ENCODE peak calls at places on chromosomes 12 and 14, in seven cellular contexts. A is NB4, B is GM12892, O is adrenal gland, F is spleen, L is tibial nerve, W is IMR-90. R is an unnamed sample.

GRCh38 chr12:50706606-50707005 is 57.3 kb upstream of the ATF1 start:
- DNase-seq in A (no peak), B (no peak), O (no peak), F (no peak), L (no peak), W (peak), R (no peak)

GRCh38 chr12:21615441-21615840 is 10.8 kb upstream of the GYS2 start:
- DNase-seq in A (peak), B (no peak), O (no peak), F (no peak), L (no peak), W (no peak), R (no peak)

GRCh38 chr12:115574831-115575230 is 702.7 kb downstream of the MED13L start:
- DNase-seq in A (no peak), B (no peak), O (no peak), F (no peak), L (no peak), W (no peak), R (no peak)

GRCh38 chr12:60872850-60873713 is 1277.3 kb downstream of the SLC16A7 start:
- DNase-seq in A (no peak), B (no peak), O (no peak), F (peak), L (no peak), W (no peak), R (no peak)

GRCh38 chr14:40944521-40944920 is 662.2 kb upstream of the LRFN5 start:
- DNase-seq in A (no peak), B (no peak), O (no peak), F (no peak), L (no peak), W (no peak), R (no peak)

GRCh38 chr12:45629292-45629691 is 100.2 kb upstream of the ARID2 start:
- DNase-seq in A (no peak), B (no peak), O (no peak), F (no peak), L (no peak), W (no peak), R (no peak)

GRCh38 chr12:123952037-123952436 is 20.6 kb downstream of the CCDC92 start:
- DNase-seq in A (no peak), B (no peak), O (no peak), F (no peak), L (no peak), W (peak), R (no peak)

GRCh38 chr14:99541677-99542470 is 60.7 kb downstream of the CCNK start:
- DNase-seq in A (peak), B (no peak), O (peak), F (no peak), L (no peak), W (no peak), R (no peak)

GRCh38 chr14:76918176-76918750 is 92.1 kb downstream of the LRRC74A start:
- DNase-seq in A (peak), B (no peak), O (peak), F (peak), L (peak), W (peak), R (no peak)

GRCh38 chr14:55936691-55937090 is 181.5 kb upstream of the PELI2 start:
- DNase-seq in A (no peak), B (no peak), O (no peak), F (no peak), L (no peak), W (no peak), R (no peak)

GRCh38 chr14:65115615-65116014 is 13.3 kb upstream of the MAX start:
- DNase-seq in A (peak), B (no peak), O (no peak), F (no peak), L (no peak), W (no peak), R (no peak)

GRCh38 chr12:65663648-65664047 is 160.6 kb upstream of the HMGA2 start:
- DNase-seq in A (no peak), B (no peak), O (no peak), F (no peak), L (no peak), W (peak), R (no peak)

GRCh38 chr14:92646952-92647461 is 101.4 kb downstream of the LGMN start:
- DNase-seq in A (no peak), B (no peak), O (no peak), F (peak), L (no peak), W (peak), R (peak)

GRCh38 chr14:41668346-41668745 is 61.7 kb downstream of the LRFN5 start:
- DNase-seq in A (no peak), B (no peak), O (no peak), F (no peak), L (no peak), W (no peak), R (no peak)

GRCh38 chr12:47744005-47744651 is 14.6 kb downstream of the RAPGEF3 start:
- DNase-seq in A (no peak), B (no peak), O (peak), F (no peak), L (no peak), W (no peak), R (no peak)

GRCh38 chr14:36619131-36619530 is 36.7 kb upstream of the NKX2-8 start:
- DNase-seq in A (peak), B (no peak), O (no peak), F (no peak), L (no peak), W (no peak), R (no peak)

GRCh38 chr12:131002271-131002670 is 48.6 kb downstream of the ADGRD1 start:
- DNase-seq in A (no peak), B (peak), O (no peak), F (peak), L (no peak), W (no peak), R (no peak)

GRCh38 chr14:68079941-68080697 is 260.5 kb downstream of the RAD51B start:
- DNase-seq in A (no peak), B (no peak), O (no peak), F (no peak), L (no peak), W (peak), R (no peak)

GRCh38 chr14:72824051-72824450 is 69.8 kb downstream of the DPF3 start:
- DNase-seq in A (no peak), B (no peak), O (no peak), F (no peak), L (no peak), W (no peak), R (no peak)

GRCh38 chr14:64060648-64061096 is 207.9 kb downstream of the SYNE2 start:
- DNase-seq in A (peak), B (no peak), O (peak), F (no peak), L (no peak), W (no peak), R (peak)

GRCh38 chr12:50567926-50568325 is 63.1 kb downstream of the DIP2B start:
- DNase-seq in A (no peak), B (no peak), O (no peak), F (no peak), L (no peak), W (peak), R (no peak)

GRCh38 chr12:132251310-132251709 is 78.1 kb downstream of the GALNT9 start:
- DNase-seq in A (no peak), B (no peak), O (no peak), F (no peak), L (no peak), W (no peak), R (no peak)

GRCh38 chr12:104482748-104483147 is 26.0 kb downstream of the CHST11 start:
- DNase-seq in A (no peak), B (no peak), O (peak), F (no peak), L (no peak), W (no peak), R (no peak)

GRCh38 chr12:45329238-45329637 is 113.3 kb downstream of the ANO6 start:
- DNase-seq in A (no peak), B (no peak), O (peak), F (no peak), L (no peak), W (no peak), R (no peak)

GRCh38 chr12:84950971-84951546 is 38.5 kb upstream of the SLC6A15 start:
- DNase-seq in A (no peak), B (no peak), O (no peak), F (no peak), L (no peak), W (no peak), R (no peak)

GRCh38 chr14:95727084-95727700 is 13.3 kb upstream of the TCL1A start:
- DNase-seq in A (no peak), B (no peak), O (no peak), F (no peak), L (no peak), W (no peak), R (no peak)

GRCh38 chr14:100213956-100214767 is 24.8 kb upstream of the YY1 start:
- DNase-seq in A (peak), B (peak), O (peak), F (peak), L (peak), W (peak), R (peak)

GRCh38 chr12:19404232-19404880 is 34.9 kb upstream of the AEBP2 start:
- DNase-seq in A (no peak), B (no peak), O (no peak), F (peak), L (no peak), W (no peak), R (no peak)

GRCh38 chr12:65630555-65630954 is 193.7 kb upstream of the HMGA2 start:
- DNase-seq in A (no peak), B (no peak), O (no peak), F (no peak), L (no peak), W (no peak), R (no peak)

DNA sequence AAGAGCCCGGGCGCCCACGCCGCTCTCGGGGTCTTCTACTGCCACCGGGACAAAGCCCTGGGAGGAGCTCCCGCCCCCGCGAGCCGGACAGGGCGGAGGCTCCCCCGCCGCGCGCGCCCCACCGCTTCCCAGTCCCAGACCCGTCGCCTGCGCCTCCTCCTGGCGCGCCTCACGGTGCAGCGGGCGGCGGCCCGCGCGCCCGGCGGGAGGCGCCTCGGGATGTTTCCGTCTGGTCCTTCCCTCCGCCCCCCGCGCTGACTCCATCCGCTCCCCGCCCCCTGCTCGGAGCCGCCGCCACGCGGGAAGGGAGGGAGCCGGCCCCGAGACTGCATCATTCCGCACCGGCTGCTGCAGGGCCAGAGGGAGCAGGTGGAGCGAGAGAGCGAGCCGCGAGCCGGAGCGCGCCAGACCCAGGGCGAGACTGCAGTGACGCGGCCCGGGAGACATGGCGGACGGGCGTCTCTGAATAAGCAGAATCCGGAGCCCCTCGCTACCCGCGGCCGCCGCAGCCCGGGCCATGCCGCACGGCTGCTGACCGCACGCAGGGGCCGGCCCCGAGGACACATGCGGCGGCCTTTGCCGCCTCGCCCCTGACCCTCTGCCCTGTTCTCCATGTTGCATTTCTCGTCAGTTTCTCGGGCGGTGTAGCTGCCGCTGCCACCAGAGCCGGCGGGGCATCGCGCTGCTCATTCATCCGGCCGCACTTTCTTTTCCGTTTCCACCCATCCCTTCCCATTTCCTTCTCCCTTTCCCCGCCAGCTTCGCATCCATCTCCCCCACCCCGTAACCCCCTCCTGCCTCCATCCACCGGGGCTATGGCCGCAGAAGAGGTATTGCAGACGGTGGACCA is at the start of gene BICD1:
- DNase-seq in A (peak), B (peak), O (peak), F (peak), L (peak), W (peak), R (peak)
- TF ChIP-seq POLR2A in A (no peak), B (peak), O (peak), F (no peak), L (peak), W (peak), R (peak)

GRCh38 chr14:61656341-61656740 is 39.0 kb upstream of the HIF1A start:
- DNase-seq in A (no peak), B (no peak), O (no peak), F (no peak), L (no peak), W (no peak), R (no peak)
- TF ChIP-seq POLR2A in A (no peak), B (no peak), O (no peak), F (no peak), L (no peak), W (no peak), R (no peak)

GRCh38 chr14:20714593-20715250 is 26.2 kb downstream of the ANG start:
- DNase-seq in A (peak), B (no peak), O (peak), F (peak), L (peak), W (peak), R (peak)
- TF ChIP-seq POLR2A in A (no peak), B (no peak), O (no peak), F (no peak), L (no peak), W (no peak), R (no peak)

GRCh38 chr12:111359914-111360276 is 9.0 kb downstream of the PHETA1 start:
- DNase-seq in A (no peak), B (no peak), O (no peak), F (no peak), L (no peak), W (no peak), R (no peak)
- TF ChIP-seq POLR2A in A (no peak), B (no peak), O (no peak), F (no peak), L (no peak), W (no peak), R (no peak)

DNA sequence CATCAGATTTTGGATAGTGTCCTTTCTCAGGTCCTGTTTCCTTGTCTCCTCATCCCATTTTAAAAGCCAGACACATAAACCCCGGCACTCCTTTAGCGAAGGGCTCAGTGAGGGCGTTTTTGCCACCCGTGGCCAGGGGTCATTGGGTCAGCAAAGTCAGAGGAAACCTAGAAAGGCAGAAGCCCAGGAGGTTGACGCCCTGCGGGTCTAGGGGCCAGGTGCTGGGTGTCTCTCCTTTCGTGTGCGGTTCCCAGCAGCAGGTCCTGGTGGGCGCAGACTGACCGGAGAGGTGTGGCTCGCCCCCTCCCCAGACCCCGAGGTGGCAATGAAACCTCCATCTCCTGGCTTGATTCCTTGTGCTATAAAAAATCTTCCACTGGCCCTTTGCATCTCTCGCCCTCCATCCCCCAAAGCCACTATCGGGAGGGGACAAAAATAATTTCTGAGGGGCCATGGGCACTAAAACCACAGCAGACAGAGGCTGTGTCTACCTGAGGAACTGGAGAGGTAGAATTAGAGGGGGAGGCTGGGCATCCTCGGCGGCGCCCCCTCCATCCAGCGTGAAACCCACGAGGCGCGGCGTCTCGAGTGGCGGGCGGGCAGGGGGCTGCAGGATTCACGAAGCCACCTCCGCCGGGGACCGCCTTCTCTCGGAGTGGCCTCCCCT is 856 bp upstream of the FRMD6 start:
- DNase-seq in A (peak), B (no peak), O (peak), F (peak), L (no peak), W (no peak), R (no peak)
- TF ChIP-seq POLR2A in A (no peak), B (no peak), O (no peak), F (no peak), L (peak), W (no peak), R (no peak)

R was measured in H54.